ENCODE peak calls at places on chromosomes 6 and 20, in nine cellular contexts. J is ELR, V is NCI-H1105, Y is ELF-1, F is HCEC 1CT, Q is NCI-H345, P is osteocyte, R is left cardiac atrium, B is GM04504. C is an unnamed sample.

GRCh38 chr20:47220161-47220582 is 136.3 kb downstream of the ZMYND8 start:
- DNase-seq in J (peak; percentile 61), V (peak; percentile 18), Y (peak; percentile 64), F (peak; percentile 25), Q (peak; percentile 8), P (no peak), R (no peak), B (peak; percentile 3), C (peak; percentile 57)

GRCh38 chr6:138538390-138539031 is 39.2 kb upstream of the NHSL1 start:
- DNase-seq in J (no peak), V (no peak), Y (no peak), F (peak; percentile 47), Q (no peak), P (no peak), R (peak; percentile 51), B (no peak), C (no peak)

GRCh38 chr6:133761706-133762105 is 127.2 kb upstream of the TCF21 start:
- DNase-seq in J (peak; percentile 41), V (no peak), Y (no peak), F (peak; percentile 82), Q (no peak), P (no peak), R (no peak), B (no peak), C (no peak)

GRCh38 chr20:3551681-3552434 is 81.0 kb downstream of the ATRN start:
- DNase-seq in J (no peak), V (no peak), Y (no peak), F (peak; percentile 11), Q (no peak), P (no peak), R (no peak), B (no peak), C (no peak)

GRCh38 chr6:123841067-123841896 is 37.6 kb downstream of the NKAIN2 start:
- DNase-seq in J (no peak), V (peak; percentile 90), Y (no peak), F (no peak), Q (peak; percentile 55), P (no peak), R (no peak), B (no peak), C (no peak)

GRCh38 chr20:51444922-51445438 is 97.5 kb downstream of the NFATC2 start:
- DNase-seq in J (no peak), V (no peak), Y (no peak), F (no peak), Q (no peak), P (no peak), R (no peak), B (no peak), C (no peak)

GRCh38 chr6:33949111-33949510 is 145.3 kb upstream of the MLN start:
- DNase-seq in J (no peak), V (no peak), Y (no peak), F (no peak), Q (no peak), P (no peak), R (no peak), B (no peak), C (no peak)

GRCh38 chr6:151627689-151628444 is 134.1 kb downstream of the CCDC170 start:
- DNase-seq in J (peak; percentile 17), V (peak; percentile 24), Y (no peak), F (no peak), Q (no peak), P (no peak), R (no peak), B (no peak), C (no peak)

GRCh38 chr6:79544939-79545450 is 7.8 kb upstream of the LCA5 start:
- DNase-seq in J (peak; percentile 98), V (peak; percentile 98), Y (peak; percentile 96), F (peak; percentile 100), Q (peak; percentile 91), P (peak; percentile 93), R (peak; percentile 79), B (peak; percentile 93), C (peak; percentile 82)

GRCh38 chr6:122809671-122810070 is 20.6 kb downstream of the SMPDL3A start:
- DNase-seq in J (no peak), V (no peak), Y (no peak), F (no peak), Q (no peak), P (no peak), R (no peak), B (no peak), C (no peak)

GRCh38 chr6:142444800-142445405 is 143.1 kb downstream of the ADGRG6 start:
- DNase-seq in J (peak; percentile 10), V (no peak), Y (peak; percentile 3), F (no peak), Q (no peak), P (no peak), R (no peak), B (no peak), C (no peak)